ENCODE peak calls at places on chromosomes 1 and 21, in ten cellular contexts. D is GM23338, J is breast epithelium, W is stomach, S is transverse colon, T is HCT116, G is H1, O is K562, N is GM12878, R is SK-N-SH. A is an unnamed sample. For H3K4me1, the result is how much of the 10 kb centered on the place peaks cover.

GRCh38 chr1:221884821-221885220 is 142.9 kb upstream of the DUSP10 start:
- DNase-seq in J (no peak), D (no peak), R (no peak), S (no peak), O (peak), N (no peak), G (no peak), W (no peak), T (no peak), A (no peak)

GRCh38 chr1:154155282-154155681 is 409 bp upstream of the NUP210L start:
- DNase-seq in W (no peak), N (no peak), G (no peak), J (no peak), T (no peak), R (no peak), O (no peak), S (no peak), D (peak), A (no peak)

GRCh38 chr21:15159382-15160020 is 94.7 kb upstream of the NRIP1 start:
- DNase-seq in O (no peak), W (no peak), S (no peak), J (no peak), D (no peak), G (no peak), N (no peak), R (no peak), T (no peak), A (no peak)

GRCh38 chr1:234931404-234931973 is 197.1 kb downstream of the TOMM20 start:
- DNase-seq in D (no peak), J (no peak), W (no peak), T (no peak), N (no peak), G (no peak), O (no peak), R (no peak), S (no peak), A (no peak)

GRCh38 chr1:53807916-53808315 is 30.2 kb downstream of the NDC1 start:
- DNase-seq in D (no peak), G (no peak), N (no peak), S (no peak), T (no peak), O (no peak), J (no peak), W (no peak), R (no peak), A (no peak)

GRCh38 chr1:33348194-33348593 is 27.3 kb upstream of the A3GALT2 start:
- DNase-seq in O (peak), R (no peak), T (no peak), G (no peak), N (no peak), D (no peak), W (no peak), S (no peak), J (no peak), A (no peak)

GRCh38 chr21:41663805-41664788 is 102.8 kb downstream of the RIPK4 start:
- DNase-seq in O (no peak), D (no peak), N (peak), S (peak), G (no peak), J (no peak), T (no peak), W (no peak), R (no peak), A (peak)

GRCh38 chr1:184022651-184023050 is 14.9 kb downstream of the COLGALT2 start:
- DNase-seq in T (no peak), R (peak), W (no peak), S (no peak), O (no peak), J (no peak), N (no peak), D (no peak), G (no peak), A (no peak)

GRCh38 chr1:95145493-95145892 is 28.3 kb downstream of the TLCD4 start:
- DNase-seq in G (no peak), N (no peak), W (no peak), T (no peak), O (no peak), R (no peak), S (no peak), D (no peak), J (no peak), A (no peak)

GRCh38 chr1:156319664-156320063 is 18.4 kb downstream of the CCT3 start:
- DNase-seq in D (peak), J (no peak), S (no peak), T (no peak), O (no peak), G (no peak), W (no peak), N (no peak), R (peak), A (no peak)

GRCh38 chr1:6497215-6497866 is 5.9 kb upstream of the PLEKHG5 start:
- DNase-seq in J (no peak), O (peak), W (peak), R (peak), N (no peak), S (peak), G (no peak), D (peak), T (no peak), A (peak)

GRCh38 chr1:29800522-29800956 is 564.2 kb downstream of the PTPRU start:
- DNase-seq in W (no peak), N (no peak), D (no peak), S (no peak), G (no peak), T (peak), R (no peak), J (peak), O (no peak), A (peak)

GRCh38 chr1:40774266-40774998 is 9.2 kb upstream of the KCNQ4 start:
- DNase-seq in S (peak), D (peak), J (no peak), T (peak), G (peak), W (peak), R (peak), O (peak), N (no peak), A (peak)

GRCh38 chr21:36710729-36711048 is 11.8 kb downstream of the SIM2 start:
- DNase-seq in J (no peak), O (peak), S (peak), D (peak), N (no peak), R (peak), T (no peak), G (peak), W (peak), A (peak)

GRCh38 chr1:231264642-231265041 is 23.6 kb downstream of the GNPAT start:
- DNase-seq in S (no peak), N (no peak), R (no peak), J (no peak), T (no peak), G (no peak), O (no peak), D (no peak), W (no peak), A (no peak)

GRCh38 chr1:13807213-13807612 is 107.2 kb downstream of the PRDM2 start:
- DNase-seq in R (peak), T (peak), G (peak), S (peak), W (peak), O (peak), J (no peak), N (no peak), D (peak), A (no peak)

GRCh38 chr1:151720974-151721787 is at the start of gene RIIAD1:
- DNase-seq in G (no peak), R (peak), O (no peak), T (no peak), S (no peak), D (peak), N (no peak), J (no peak), W (peak), A (peak)

GRCh38 chr1:53586765-53587164 is 127.6 kb downstream of the DMRTB1 start:
- DNase-seq in J (no peak), D (no peak), R (peak), O (no peak), T (no peak), N (no peak), W (peak), S (no peak), G (no peak), A (peak)

GRCh38 chr1:63731117-63732043 is 42.4 kb upstream of the ROR1 start:
- DNase-seq in D (peak), O (no peak), G (no peak), N (no peak), T (peak), W (no peak), J (no peak), R (no peak), S (peak), A (no peak)

GRCh38 chr1:236292425-236292824 is 10.7 kb upstream of the ERO1B start:
- DNase-seq in O (no peak), D (no peak), T (no peak), R (no peak), W (peak), G (no peak), J (no peak), S (no peak), N (no peak), A (no peak)

GRCh38 chr1:202959276-202959620 is 1.1 kb upstream of the ADIPOR1 start:
- DNase-seq in G (no peak), O (peak), D (no peak), S (no peak), R (no peak), T (peak), N (no peak), J (no peak), W (no peak), A (no peak)

GRCh38 chr1:117427297-117427696 is 60.0 kb downstream of the MAN1A2 start:
- DNase-seq in W (no peak), J (no peak), N (no peak), O (no peak), D (no peak), T (no peak), G (no peak), S (no peak), R (no peak), A (no peak)

GRCh38 chr1:93238425-93238824 is 57.9 kb downstream of the CCDC18 start:
- DNase-seq in O (no peak), J (no peak), D (no peak), G (no peak), W (no peak), N (no peak), T (no peak), S (no peak), R (no peak), A (no peak)

GRCh38 chr1:121483961-121484424 is 299.2 kb downstream of the SRGAP2C start:
- DNase-seq in N (no peak), T (no peak), G (no peak), W (no peak), J (no peak), D (no peak), O (peak), S (no peak), R (no peak), A (no peak)

GRCh38 chr21:35050348-35051286 is 1.5 kb upstream of the RUNX1 start:
- DNase-seq in T (no peak), W (no peak), O (no peak), R (no peak), J (no peak), G (no peak), S (no peak), D (no peak), N (no peak), A (no peak)

GRCh38 chr1:116377564-116378529 is 4.8 kb downstream of the ATP1A1 start:
- DNase-seq in S (peak), W (no peak), D (no peak), G (no peak), O (peak), N (peak), R (peak), J (peak), T (no peak), A (no peak)

GRCh38 chr1:9652379-9653194 is 1.1 kb downstream of the PIK3CD start:
- DNase-seq in N (no peak), G (no peak), O (peak), T (no peak), D (peak), R (peak), S (peak), W (peak), J (no peak), A (peak)

GRCh38 chr1:93919780-93920179 is 10.6 kb upstream of the GCLM start:
- DNase-seq in W (no peak), N (no peak), S (no peak), J (no peak), G (no peak), R (no peak), D (peak), T (no peak), O (no peak), A (no peak)

GRCh38 chr1:46549697-46550681 is 1.5 kb downstream of the KNCN start:
- DNase-seq in S (no peak), G (no peak), N (no peak), D (peak), J (no peak), W (no peak), R (peak), T (no peak), O (peak), A (peak)

GRCh38 chr1:231719485-231720183 is 93.0 kb downstream of the DISC1 start:
- DNase-seq in T (no peak), N (no peak), W (no peak), J (no peak), G (no peak), O (no peak), D (no peak), S (no peak), R (no peak), A (no peak)

GRCh38 chr1:33338495-33339211 is 17.8 kb upstream of the A3GALT2 start:
- DNase-seq in N (no peak), O (peak), S (peak), T (no peak), R (no peak), J (peak), W (peak), D (peak), G (no peak), A (peak)

DNA sequence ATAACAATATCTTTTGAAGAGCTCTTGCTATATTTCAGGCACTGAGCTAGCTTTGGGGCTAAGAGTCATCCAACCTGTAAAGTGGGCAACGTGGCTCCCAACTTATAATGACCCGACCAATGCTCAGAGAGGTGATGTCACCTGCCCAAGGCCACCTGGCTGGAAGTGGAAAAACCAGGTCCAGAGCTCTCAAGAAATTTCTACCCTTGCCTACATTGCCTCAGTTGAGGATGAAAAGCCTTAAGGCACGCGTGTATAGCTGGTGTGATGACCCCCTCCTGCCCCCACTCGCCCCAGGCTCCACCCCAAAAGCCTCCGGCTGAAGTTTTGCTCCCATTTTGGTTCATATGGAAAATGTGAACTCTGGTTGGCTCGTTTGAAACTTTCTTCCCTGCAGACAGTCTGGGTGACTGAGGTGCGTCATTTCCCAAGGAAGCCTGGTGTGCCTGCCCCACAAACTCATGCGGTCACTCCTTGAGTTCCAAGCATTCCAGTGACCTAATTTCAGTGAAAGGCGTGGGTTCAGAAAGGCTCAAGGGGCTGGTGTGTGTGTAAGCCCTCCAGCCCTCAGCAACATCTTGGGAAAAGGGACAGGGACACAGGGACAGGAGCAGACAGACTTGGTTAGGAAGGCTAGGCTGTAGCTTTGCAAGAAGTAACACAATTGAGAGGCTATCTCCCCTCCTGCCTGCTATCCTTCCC is 20.5 kb downstream of the HTR1D start:
- DNase-seq in W (no peak), T (peak), S (no peak), D (peak), N (no peak), R (no peak), G (no peak), O (no peak), J (peak), A (no peak)
- TF ChIP-seq POLR2AphosphoS5 in W (no peak), T (peak), S (no peak), D (no peak), N (no peak), R (peak), G (no peak), O (no peak), J (no peak), A (no peak)

DNA sequence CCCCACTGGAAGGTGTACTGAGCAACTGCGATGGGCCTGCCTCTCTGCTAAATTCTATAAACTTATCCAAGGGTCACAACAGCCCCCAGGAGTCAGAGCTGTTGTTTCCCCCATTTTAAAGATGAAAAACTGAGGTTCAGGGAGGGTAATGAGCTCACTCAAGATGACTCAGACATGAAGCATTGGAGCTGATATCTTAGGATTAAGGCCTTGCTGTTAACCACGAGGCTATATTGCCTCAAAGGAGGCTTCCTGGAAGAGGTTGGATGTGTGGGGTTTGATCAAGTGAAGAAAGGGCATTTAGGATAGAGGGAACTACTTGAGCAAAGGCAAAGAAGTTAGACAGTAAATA is 6.7 kb downstream of the LDLRAP1 start:
- DNase-seq in D (no peak), J (no peak), N (no peak), G (no peak), O (peak), S (no peak), T (no peak), W (no peak), R (no peak), A (no peak)
- H3K4me1 ChIP-seq in D (under half), J (under half), N (half or more), G (under half), O (half or more), S (under half), T (under half), W (half or more), R (under half), A (half or more)

GRCh38 chr1:17075470-17076255 is 21.8 kb upstream of the SDHB start:
- DNase-seq in G (peak), O (peak), S (no peak), N (no peak), T (peak), R (no peak), J (no peak), D (peak), W (no peak), A (peak)
- TF ChIP-seq CTCF in G (peak), O (peak), S (peak), N (peak), T (peak), R (peak), J (no peak), D (peak), W (no peak), A (peak)

GRCh38 chr1:150148834-150149489 is 754 bp upstream of the PLEKHO1 start:
- DNase-seq in J (no peak), G (no peak), O (no peak), N (no peak), W (peak), T (no peak), R (peak), S (no peak), D (peak), A (no peak)
- TF ChIP-seq POLR2AphosphoS5 in J (no peak), G (no peak), O (no peak), N (no peak), W (no peak), T (no peak), R (no peak), S (no peak), D (no peak), A (no peak)

GRCh38 chr21:21406918-21407317 is 408.7 kb downstream of the NCAM2 start:
- DNase-seq in S (no peak), N (no peak), O (no peak), T (no peak), W (no peak), D (no peak), J (no peak), R (no peak), G (no peak), A (no peak)

GRCh38 chr21:21415741-21416140 is 417.5 kb downstream of the NCAM2 start:
- DNase-seq in G (no peak), W (no peak), T (no peak), N (no peak), O (no peak), J (no peak), D (no peak), S (no peak), R (no peak), A (no peak)

GRCh38 chr21:21412096-21412495 is 413.9 kb downstream of the NCAM2 start:
- DNase-seq in R (no peak), T (no peak), S (no peak), J (no peak), D (no peak), G (no peak), W (no peak), N (no peak), O (no peak), A (no peak)
- H3K4me1 ChIP-seq in R (under half), T (under half), S (under half), J (under half), D (under half), G (under half), W (under half), N (under half), O (under half), A (under half)

DNA sequence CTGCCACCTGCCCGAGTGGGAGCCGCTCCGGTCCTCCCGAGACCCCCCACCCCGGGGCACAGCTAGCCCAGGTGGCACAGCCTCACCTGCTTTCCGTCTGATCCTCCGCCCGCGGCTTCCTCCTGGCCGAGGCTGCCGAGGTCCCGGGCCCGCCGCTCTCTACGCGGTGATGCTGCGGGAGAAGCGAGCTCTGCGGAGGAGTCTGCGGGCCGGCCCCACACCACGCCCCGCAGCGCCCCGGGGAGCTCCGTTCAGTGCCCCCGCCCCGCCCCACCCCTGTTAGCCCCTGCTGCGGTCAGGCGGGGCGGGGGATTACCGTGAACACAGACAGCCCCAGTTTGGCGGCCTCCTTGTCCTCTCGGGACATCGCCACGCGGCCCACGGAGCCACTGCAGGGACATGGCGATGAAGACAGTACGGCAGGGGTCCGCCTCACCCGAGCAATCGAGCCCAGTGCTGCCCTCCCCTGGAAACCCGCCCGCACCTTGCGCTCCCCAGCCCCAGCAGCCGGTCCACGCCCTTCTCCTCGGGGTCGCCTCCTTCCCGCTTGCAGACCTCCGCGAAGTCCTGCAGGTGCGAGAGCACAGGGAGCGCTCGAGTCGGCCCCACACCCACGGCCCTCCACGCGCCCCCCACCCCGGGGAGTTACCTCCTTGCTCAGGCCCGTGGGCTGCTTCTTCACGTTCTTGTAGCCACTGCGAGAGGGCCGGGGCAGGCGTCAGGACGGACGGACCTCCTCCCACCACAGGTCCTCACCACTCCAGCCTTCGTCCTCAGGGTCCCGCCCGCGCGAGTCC is 933 bp downstream of the C1orf35 start:
- DNase-seq in R (peak), S (peak), D (peak), J (no peak), N (no peak), W (peak), T (no peak), O (peak), G (peak), A (peak)
- TF ChIP-seq CTCF in R (peak), S (no peak), D (peak), J (no peak), N (peak), W (no peak), T (no peak), O (peak), G (no peak), A (no peak)